ENCODE peak calls at places on chromosomes 3 and 15, in five cellular contexts. T, J, E, Z and Q are unnamed samples.
A peak's percentile ranks its signal among the peaks of the same experiment; 100 is the strongest.

GRCh38 chr3:139756529-139757103 is 78.8 kb upstream of the NMNAT3 start:
- DNase-seq in T (no peak), J (no peak), E (peak; percentile 70), Z (no peak), Q (peak; percentile 91)

GRCh38 chr15:59437473-59437776 is 561 bp upstream of the FAM81A start:
- DNase-seq in T (no peak), J (no peak), E (peak; percentile 89), Z (no peak), Q (no peak)

GRCh38 chr15:43294091-43294706 is 27.5 kb upstream of the TGM5 start:
- DNase-seq in T (no peak), J (no peak), E (no peak), Z (no peak), Q (no peak)

GRCh38 chr15:101664303-101664913 is 12.2 kb upstream of the TM2D3 start:
- DNase-seq in T (no peak), J (no peak), E (no peak), Z (no peak), Q (no peak)

GRCh38 chr3:101847328-101847727 is 2.0 kb upstream of the NFKBIZ start:
- DNase-seq in T (no peak), J (no peak), E (no peak), Z (no peak), Q (no peak)

GRCh38 chr3:100370751-100371150 is 30.1 kb downstream of the TOMM70 start:
- DNase-seq in T (no peak), J (no peak), E (no peak), Z (no peak), Q (no peak)

GRCh38 chr3:124845406-124845805 is 41.8 kb downstream of the ITGB5 start:
- DNase-seq in T (no peak), J (no peak), E (no peak), Z (no peak), Q (no peak)

GRCh38 chr3:16118396-16118795 is 56.1 kb upstream of the GALNT15 start:
- DNase-seq in T (no peak), J (no peak), E (no peak), Z (no peak), Q (no peak)

GRCh38 chr15:27833178-27833577 is 265.9 kb downstream of the OCA2 start:
- DNase-seq in T (no peak), J (no peak), E (no peak), Z (no peak), Q (no peak)

GRCh38 chr15:90286678-90287077 is 21.2 kb downstream of the NGRN start:
- DNase-seq in T (no peak), J (no peak), E (peak; percentile 42), Z (peak; percentile 58), Q (no peak)